ENCODE peak calls at places on chromosomes 5 and 9, in five cellular contexts. One of them, this sample, is unnamed.

GRCh38 chr5:99054972-99055371 is 126.2 kb upstream of the CHD1 start:
- ATAC-seq in HepG2: no peak
- ATAC-seq in GM12878: peak; percentile 87
- ATAC-seq in upper lobe of left lung: no peak
- ATAC-seq in K562: no peak
- ATAC-seq in this sample: no peak

GRCh38 chr5:170444181-170444580 is 55.0 kb upstream of the KCNMB1 start:
- ATAC-seq in K562: no peak
- ATAC-seq in GM12878: no peak
- ATAC-seq in HepG2: no peak
- ATAC-seq in upper lobe of left lung: no peak
- ATAC-seq in this sample: no peak

GRCh38 chr9:98602839-98603238 is 105.9 kb downstream of the GABBR2 start:
- ATAC-seq in K562: no peak
- ATAC-seq in upper lobe of left lung: no peak
- ATAC-seq in HepG2: no peak
- ATAC-seq in GM12878: no peak
- ATAC-seq in this sample: no peak

GRCh38 chr5:119022773-119023172 is 34.4 kb upstream of the DTWD2 start:
- ATAC-seq in HepG2: no peak
- ATAC-seq in K562: no peak
- ATAC-seq in GM12878: no peak
- ATAC-seq in upper lobe of left lung: no peak
- ATAC-seq in this sample: no peak

GRCh38 chr5:80315244-80315643 is 4.6 kb upstream of the SPZ1 start:
- ATAC-seq in K562: no peak
- ATAC-seq in GM12878: no peak
- ATAC-seq in upper lobe of left lung: no peak
- ATAC-seq in HepG2: no peak
- ATAC-seq in this sample: no peak

GRCh38 chr9:84851935-84852585 is 182.5 kb downstream of the NTRK2 start:
- ATAC-seq in upper lobe of left lung: peak; percentile 72
- ATAC-seq in HepG2: no peak
- ATAC-seq in GM12878: no peak
- ATAC-seq in K562: no peak
- ATAC-seq in this sample: peak; percentile 60

GRCh38 chr9:38024036-38024681 is 44.9 kb downstream of the SHB start:
- ATAC-seq in upper lobe of left lung: peak; percentile 76
- ATAC-seq in K562: peak; percentile 9
- ATAC-seq in GM12878: no peak
- ATAC-seq in HepG2: peak; percentile 79
- ATAC-seq in this sample: peak; percentile 68

GRCh38 chr5:50595199-50595598 is 71.2 kb upstream of the PARP8 start:
- ATAC-seq in K562: no peak
- ATAC-seq in upper lobe of left lung: no peak
- ATAC-seq in HepG2: no peak
- ATAC-seq in GM12878: no peak
- ATAC-seq in this sample: no peak

GRCh38 chr5:15510816-15511215 is 10.8 kb downstream of the FBXL7 start:
- ATAC-seq in GM12878: no peak
- ATAC-seq in upper lobe of left lung: no peak
- ATAC-seq in K562: no peak
- ATAC-seq in HepG2: no peak
- ATAC-seq in this sample: no peak

GRCh38 chr5:10461904-10462542 is 20.3 kb downstream of the ROPN1L start:
- ATAC-seq in upper lobe of left lung: no peak
- ATAC-seq in GM12878: no peak
- ATAC-seq in HepG2: no peak
- ATAC-seq in K562: no peak
- ATAC-seq in this sample: no peak

GRCh38 chr9:91266457-91266856 is 95.3 kb downstream of the AUH start:
- ATAC-seq in HepG2: no peak
- ATAC-seq in K562: no peak
- ATAC-seq in upper lobe of left lung: no peak
- ATAC-seq in GM12878: no peak
- ATAC-seq in this sample: no peak

GRCh38 chr5:143086851-143087637 is 316.4 kb downstream of the NR3C1 start:
- ATAC-seq in GM12878: no peak
- ATAC-seq in K562: no peak
- ATAC-seq in upper lobe of left lung: peak; percentile 26
- ATAC-seq in HepG2: peak; percentile 30
- ATAC-seq in this sample: no peak

GRCh38 chr5:124655211-124655880 is 91.1 kb downstream of the ZNF608 start:
- ATAC-seq in K562: no peak
- ATAC-seq in GM12878: no peak
- ATAC-seq in HepG2: no peak
- ATAC-seq in upper lobe of left lung: no peak
- ATAC-seq in this sample: no peak

GRCh38 chr9:97627624-97628023 is 5.5 kb downstream of the TSTD2 start:
- ATAC-seq in HepG2: no peak
- ATAC-seq in GM12878: no peak
- ATAC-seq in upper lobe of left lung: no peak
- ATAC-seq in K562: no peak
- ATAC-seq in this sample: no peak

GRCh38 chr9:118651511-118651910 is 717.7 kb downstream of the BRINP1 start:
- ATAC-seq in K562: no peak
- ATAC-seq in GM12878: no peak
- ATAC-seq in HepG2: no peak
- ATAC-seq in upper lobe of left lung: no peak
- ATAC-seq in this sample: no peak

GRCh38 chr5:79712741-79713140 is 23.1 kb downstream of the CMYA5 start:
- ATAC-seq in upper lobe of left lung: no peak
- ATAC-seq in K562: no peak
- ATAC-seq in GM12878: no peak
- ATAC-seq in HepG2: no peak
- ATAC-seq in this sample: no peak

GRCh38 chr5:50881407-50881806 is 215.0 kb downstream of the PARP8 start:
- ATAC-seq in HepG2: no peak
- ATAC-seq in K562: no peak
- ATAC-seq in GM12878: no peak
- ATAC-seq in upper lobe of left lung: no peak
- ATAC-seq in this sample: no peak

GRCh38 chr9:26266111-26266791 is 588.0 kb upstream of the TUSC1 start:
- ATAC-seq in GM12878: no peak
- ATAC-seq in upper lobe of left lung: no peak
- ATAC-seq in K562: no peak
- ATAC-seq in HepG2: no peak
- ATAC-seq in this sample: no peak

GRCh38 chr5:142364251-142365145 is 39.7 kb upstream of the SPRY4 start:
- ATAC-seq in GM12878: peak; percentile 81
- ATAC-seq in upper lobe of left lung: no peak
- ATAC-seq in K562: peak; percentile 93
- ATAC-seq in HepG2: no peak
- ATAC-seq in this sample: no peak

GRCh38 chr5:6849569-6849968 is 136.3 kb downstream of the TENT4A start:
- ATAC-seq in GM12878: no peak
- ATAC-seq in upper lobe of left lung: no peak
- ATAC-seq in HepG2: no peak
- ATAC-seq in K562: no peak
- ATAC-seq in this sample: no peak

GRCh38 chr9:127783111-127783621 is 2.7 kb upstream of the CDK9 start:
- ATAC-seq in HepG2: no peak
- ATAC-seq in K562: no peak
- ATAC-seq in upper lobe of left lung: peak; percentile 49
- ATAC-seq in GM12878: peak; percentile 46
- ATAC-seq in this sample: no peak

GRCh38 chr9:89768650-89769071 is 163.8 kb downstream of the GADD45G start:
- ATAC-seq in GM12878: no peak
- ATAC-seq in upper lobe of left lung: no peak
- ATAC-seq in K562: no peak
- ATAC-seq in HepG2: no peak
- ATAC-seq in this sample: no peak

GRCh38 chr5:102226321-102226720 is 69.8 kb downstream of the SLCO4C1 start:
- ATAC-seq in GM12878: no peak
- ATAC-seq in HepG2: no peak
- ATAC-seq in upper lobe of left lung: no peak
- ATAC-seq in K562: no peak
- ATAC-seq in this sample: no peak

GRCh38 chr5:33479321-33479720 is 38.6 kb downstream of the TARS1 start:
- ATAC-seq in GM12878: no peak
- ATAC-seq in HepG2: no peak
- ATAC-seq in K562: no peak
- ATAC-seq in upper lobe of left lung: no peak
- ATAC-seq in this sample: no peak

GRCh38 chr5:127957183-127957582 is 126.4 kb upstream of the SLC12A2 start:
- ATAC-seq in upper lobe of left lung: no peak
- ATAC-seq in GM12878: no peak
- ATAC-seq in HepG2: peak; percentile 46
- ATAC-seq in K562: no peak
- ATAC-seq in this sample: peak; percentile 69

GRCh38 chr5:154329062-154329461 is 116.7 kb upstream of the SAP30L start:
- ATAC-seq in HepG2: no peak
- ATAC-seq in K562: no peak
- ATAC-seq in GM12878: no peak
- ATAC-seq in upper lobe of left lung: no peak
- ATAC-seq in this sample: no peak

GRCh38 chr5:855771-856530 is 5.2 kb upstream of the ZDHHC11 start:
- ATAC-seq in GM12878: no peak
- ATAC-seq in HepG2: peak; percentile 8
- ATAC-seq in upper lobe of left lung: no peak
- ATAC-seq in K562: peak; percentile 40
- ATAC-seq in this sample: no peak

GRCh38 chr9:15246688-15247087 is 60.3 kb downstream of the TTC39B start:
- ATAC-seq in HepG2: no peak
- ATAC-seq in GM12878: no peak
- ATAC-seq in K562: no peak
- ATAC-seq in upper lobe of left lung: no peak
- ATAC-seq in this sample: no peak

GRCh38 chr9:124078641-124079040 is 67.1 kb downstream of the LHX2 start:
- ATAC-seq in GM12878: no peak
- ATAC-seq in HepG2: peak; percentile 92
- ATAC-seq in upper lobe of left lung: no peak
- ATAC-seq in K562: no peak
- ATAC-seq in this sample: no peak

GRCh38 chr5:25909163-25909562 is 1129.2 kb downstream of the CDH9 start:
- ATAC-seq in K562: no peak
- ATAC-seq in HepG2: no peak
- ATAC-seq in upper lobe of left lung: no peak
- ATAC-seq in GM12878: peak; percentile 46
- ATAC-seq in this sample: no peak

GRCh38 chr5:149611327-149611726 is 30.0 kb downstream of the ARHGEF37 start:
- ATAC-seq in K562: no peak
- ATAC-seq in upper lobe of left lung: peak; percentile 43
- ATAC-seq in GM12878: no peak
- ATAC-seq in HepG2: peak; percentile 99
- ATAC-seq in this sample: no peak

GRCh38 chr9:122846371-122847060 is 18.1 kb upstream of the PDCL start:
- ATAC-seq in GM12878: no peak
- ATAC-seq in upper lobe of left lung: no peak
- ATAC-seq in K562: no peak
- ATAC-seq in HepG2: no peak
- ATAC-seq in this sample: no peak

GRCh38 chr5:145911164-145911563 is 25.2 kb upstream of the SH3RF2 start:
- ATAC-seq in K562: no peak
- ATAC-seq in HepG2: peak; percentile 73
- ATAC-seq in GM12878: no peak
- ATAC-seq in upper lobe of left lung: no peak
- ATAC-seq in this sample: no peak

GRCh38 chr9:69465473-69465872 is 140.5 kb downstream of the ENTREP1 start:
- ATAC-seq in upper lobe of left lung: no peak
- ATAC-seq in GM12878: no peak
- ATAC-seq in K562: no peak
- ATAC-seq in HepG2: no peak
- ATAC-seq in this sample: peak; percentile 70

GRCh38 chr5:50564079-50564478 is 102.4 kb upstream of the PARP8 start:
- ATAC-seq in GM12878: peak; percentile 96
- ATAC-seq in HepG2: no peak
- ATAC-seq in upper lobe of left lung: no peak
- ATAC-seq in K562: no peak
- ATAC-seq in this sample: no peak

GRCh38 chr5:138936225-138936967 is 61.3 kb upstream of the LRRTM2 start:
- ATAC-seq in HepG2: peak; percentile 7
- ATAC-seq in GM12878: no peak
- ATAC-seq in upper lobe of left lung: peak; percentile 9
- ATAC-seq in K562: peak; percentile 12
- ATAC-seq in this sample: peak; percentile 32

GRCh38 chr5:59064256-59064655 is 481.4 kb downstream of the RAB3C start:
- ATAC-seq in HepG2: no peak
- ATAC-seq in GM12878: no peak
- ATAC-seq in K562: no peak
- ATAC-seq in upper lobe of left lung: no peak
- ATAC-seq in this sample: no peak

GRCh38 chr9:114551750-114552685 is 35.6 kb upstream of the ATP6V1G1 start:
- ATAC-seq in upper lobe of left lung: peak; percentile 63
- ATAC-seq in GM12878: peak; percentile 50
- ATAC-seq in K562: peak; percentile 99
- ATAC-seq in HepG2: peak; percentile 92
- ATAC-seq in this sample: peak; percentile 87
- TF ChIP-seq EP300 in upper lobe of left lung: no peak
- TF ChIP-seq EP300 in GM12878: no peak
- TF ChIP-seq EP300 in K562: peak; percentile 70
- TF ChIP-seq EP300 in HepG2: no peak
- TF ChIP-seq EP300 in this sample: no peak

DNA sequence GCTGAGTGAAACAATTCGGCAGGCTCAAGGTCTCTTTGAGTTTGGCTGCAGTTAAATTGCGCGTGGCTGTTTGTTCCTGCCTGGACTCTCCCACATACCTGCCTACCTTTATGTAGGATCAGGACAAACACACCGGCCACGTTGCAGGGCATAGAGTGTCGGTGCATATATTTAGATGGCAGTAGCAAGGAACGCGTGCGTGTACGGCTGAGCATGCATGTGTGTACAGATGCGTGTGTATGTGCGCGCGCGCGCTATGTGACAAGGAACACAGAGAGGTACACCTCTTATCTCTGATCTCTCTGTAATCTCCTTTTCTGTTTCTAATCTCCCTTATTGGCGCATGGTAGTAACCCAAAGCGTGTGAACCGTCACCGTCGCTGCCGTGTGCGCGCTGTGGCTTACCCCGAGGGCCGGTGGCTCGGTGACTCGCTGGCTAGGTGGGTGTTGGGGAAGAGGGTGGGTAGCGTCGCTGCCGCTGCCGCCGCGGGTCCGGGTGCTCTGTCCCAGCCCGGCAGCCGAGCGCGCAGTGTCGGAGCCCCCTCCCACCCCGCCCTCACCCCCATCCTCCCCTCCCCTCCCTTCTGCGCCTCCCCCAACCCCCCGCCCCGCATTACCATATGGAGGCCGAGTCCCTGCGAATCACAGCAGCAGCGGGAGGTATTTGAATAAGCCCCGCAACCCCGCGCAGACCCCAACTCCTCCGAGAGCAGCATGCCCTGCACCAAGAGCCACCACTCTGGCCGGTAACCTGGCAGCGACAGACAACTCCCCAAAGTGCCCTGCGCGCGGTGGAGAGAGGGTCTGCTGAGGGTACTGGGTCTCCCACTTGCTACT is 204.8 kb downstream of the MEF2C start:
- ATAC-seq in K562: no peak
- ATAC-seq in GM12878: no peak
- ATAC-seq in upper lobe of left lung: no peak
- ATAC-seq in HepG2: no peak
- ATAC-seq in this sample: no peak
- H3K27me3 ChIP-seq in K562: peaks cover 21% of the 10 kb centered on the region
- H3K27me3 ChIP-seq in GM12878: peaks cover 19% of the 10 kb centered on the region
- H3K27me3 ChIP-seq in upper lobe of left lung: no peaks in the 10 kb centered on the region
- H3K27me3 ChIP-seq in HepG2: peaks cover 2% of the 10 kb centered on the region
- H3K27me3 ChIP-seq in this sample: peaks cover 100% of the 10 kb centered on the region

GRCh38 chr5:114358329-114358728 is 3.5 kb upstream of the KCNN2 start:
- ATAC-seq in HepG2: no peak
- ATAC-seq in upper lobe of left lung: no peak
- ATAC-seq in K562: no peak
- ATAC-seq in GM12878: no peak
- ATAC-seq in this sample: no peak
- TF ChIP-seq CTCF in HepG2: no peak
- TF ChIP-seq CTCF in upper lobe of left lung: no peak
- TF ChIP-seq CTCF in K562: no peak
- TF ChIP-seq CTCF in GM12878: no peak
- TF ChIP-seq CTCF in this sample: no peak

GRCh38 chr5:147835386-147835798 is 3.9 kb upstream of the SPINK1 start:
- ATAC-seq in HepG2: peak; percentile 97
- ATAC-seq in GM12878: no peak
- ATAC-seq in K562: no peak
- ATAC-seq in upper lobe of left lung: no peak
- ATAC-seq in this sample: no peak
- TF ChIP-seq EP300 in HepG2: peak; percentile 95
- TF ChIP-seq EP300 in GM12878: no peak
- TF ChIP-seq EP300 in K562: no peak
- TF ChIP-seq EP300 in upper lobe of left lung: no peak
- TF ChIP-seq EP300 in this sample: no peak